ENCODE peak calls at places on chromosome 16, in six cellular contexts. J, L, K, Q, F and C are unnamed samples.

GRCh38 chr16:8963825-8964441 is at the start of gene USP7:
- DNase-seq in Q (peak; percentile 84), F (peak; percentile 82), L (peak; percentile 94), J (peak; percentile 93), K (peak; percentile 87), C (peak; percentile 95)

GRCh38 chr16:30068750-30069574 is 3.4 kb downstream of the ALDOA start:
- DNase-seq in Q (peak; percentile 29), K (no peak), J (peak; percentile 32), F (no peak), L (peak; percentile 63), C (no peak)

GRCh38 chr16:649646-650045 is 481 bp downstream of the WDR90 start:
- DNase-seq in Q (no peak), F (no peak), K (no peak), J (no peak), L (no peak), C (no peak)

GRCh38 chr16:64880994-64881393 is 240.9 kb downstream of the CDH11 start:
- DNase-seq in K (no peak), J (no peak), L (no peak), F (no peak), Q (no peak), C (no peak)

GRCh38 chr16:56950051-56950450 is 11.7 kb upstream of the CETP start:
- DNase-seq in F (no peak), J (no peak), Q (no peak), K (no peak), L (no peak), C (peak; percentile 21)

GRCh38 chr16:12089492-12090161 is 113.1 kb downstream of the SNX29 start:
- DNase-seq in J (peak; percentile 63), Q (no peak), F (no peak), K (no peak), L (no peak), C (peak; percentile 41)

GRCh38 chr16:29290631-29291247 is 115.8 kb downstream of the NPIPB11 start:
- DNase-seq in K (peak; percentile 98), J (peak; percentile 99), Q (peak; percentile 92), L (peak; percentile 98), F (no peak), C (peak; percentile 95)

GRCh38 chr16:75099738-75100615 is 16.6 kb downstream of the LDHD start:
- DNase-seq in Q (no peak), J (no peak), L (no peak), F (no peak), K (no peak), C (no peak)

GRCh38 chr16:66695935-66696668 is 441 bp downstream of the CMTM4 start:
- DNase-seq in F (peak; percentile 46), Q (peak; percentile 35), L (peak; percentile 80), K (no peak), J (peak; percentile 36), C (peak; percentile 33)

GRCh38 chr16:11946433-11946832 is 4.6 kb upstream of the NPIPB2 start:
- DNase-seq in J (no peak), F (no peak), K (no peak), L (no peak), Q (no peak), C (no peak)

GRCh38 chr16:10153993-10154788 is 28.0 kb downstream of the GRIN2A start:
- DNase-seq in F (no peak), L (no peak), K (no peak), Q (no peak), J (no peak), C (no peak)

GRCh38 chr16:31713071-31713944 is 160.3 kb upstream of the ZNF267 start:
- DNase-seq in Q (peak; percentile 90), J (peak; percentile 94), L (peak; percentile 91), F (peak; percentile 85), K (peak; percentile 93), C (peak; percentile 89)

GRCh38 chr16:87276926-87277325 is 40.3 kb downstream of the C16orf95 start:
- DNase-seq in Q (no peak), F (no peak), J (no peak), K (no peak), L (no peak), C (no peak)

GRCh38 chr16:49921106-49921505 is 65.2 kb upstream of the ZNF423 start:
- DNase-seq in K (no peak), L (no peak), Q (no peak), J (no peak), F (no peak), C (no peak)

GRCh38 chr16:64882385-64882784 is 239.5 kb downstream of the CDH11 start:
- DNase-seq in J (peak; percentile 25), F (no peak), K (peak; percentile 57), L (no peak), Q (no peak), C (peak; percentile 26)

GRCh38 chr16:66367968-66368891 is 1.7 kb downstream of the CDH5 start:
- DNase-seq in J (no peak), L (no peak), K (no peak), Q (no peak), F (no peak), C (no peak)

GRCh38 chr16:88613293-88613692 is 25.1 kb upstream of the IL17C start:
- DNase-seq in F (no peak), Q (no peak), J (no peak), L (no peak), K (no peak), C (no peak)

GRCh38 chr16:88606146-88606757 is 32.1 kb upstream of the IL17C start:
- DNase-seq in J (no peak), Q (no peak), K (no peak), L (no peak), F (no peak), C (no peak)

GRCh38 chr16:88611220-88611821 is 27.1 kb upstream of the IL17C start:
- DNase-seq in K (no peak), J (no peak), L (no peak), F (no peak), Q (no peak), C (no peak)

GRCh38 chr16:88608076-88608475 is 30.3 kb upstream of the IL17C start:
- DNase-seq in F (no peak), Q (no peak), K (no peak), J (no peak), L (no peak), C (no peak)

DNA sequence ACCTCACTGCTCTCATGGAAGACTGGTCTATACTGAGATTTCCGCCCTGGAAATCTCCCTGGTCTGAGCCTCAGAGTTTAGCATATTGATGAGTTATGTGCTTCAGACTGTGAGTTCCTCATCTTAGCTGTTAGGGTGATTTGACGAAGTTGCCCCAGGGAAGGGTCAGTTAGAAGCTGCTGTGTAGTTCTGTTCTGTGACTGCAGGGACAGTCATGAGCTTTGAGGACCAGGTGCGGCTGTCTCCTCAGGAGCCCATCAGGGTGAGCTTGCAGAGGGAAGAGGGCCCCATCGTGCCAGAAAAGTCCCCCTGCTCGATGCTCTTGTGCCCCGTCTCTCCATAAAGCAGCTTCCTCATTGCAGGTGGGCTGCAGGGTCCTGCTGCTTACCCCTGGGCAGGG is 28.3 kb upstream of the IL17C start:
- DNase-seq in L (no peak), J (no peak), Q (no peak), K (no peak), F (no peak), C (no peak)
- TF ChIP-seq CTCF in L (no peak), J (no peak), Q (peak; percentile 20), K (no peak), F (peak; percentile 38), C (no peak)

GRCh38 chr16:58450590-58450989 is 49.4 kb upstream of the NDRG4 start:
- DNase-seq in J (no peak), F (no peak), K (no peak), Q (no peak), L (no peak), C (no peak)

GRCh38 chr16:58452640-58453039 is 47.3 kb upstream of the NDRG4 start:
- DNase-seq in L (no peak), J (no peak), F (no peak), K (no peak), Q (no peak), C (no peak)

GRCh38 chr16:58449768-58450167 is 50.2 kb upstream of the NDRG4 start:
- DNase-seq in F (no peak), L (no peak), K (no peak), Q (no peak), J (peak; percentile 60), C (no peak)

GRCh38 chr16:58451263-58451662 is 48.7 kb upstream of the NDRG4 start:
- DNase-seq in L (no peak), F (no peak), Q (no peak), K (no peak), J (no peak), C (no peak)

DNA sequence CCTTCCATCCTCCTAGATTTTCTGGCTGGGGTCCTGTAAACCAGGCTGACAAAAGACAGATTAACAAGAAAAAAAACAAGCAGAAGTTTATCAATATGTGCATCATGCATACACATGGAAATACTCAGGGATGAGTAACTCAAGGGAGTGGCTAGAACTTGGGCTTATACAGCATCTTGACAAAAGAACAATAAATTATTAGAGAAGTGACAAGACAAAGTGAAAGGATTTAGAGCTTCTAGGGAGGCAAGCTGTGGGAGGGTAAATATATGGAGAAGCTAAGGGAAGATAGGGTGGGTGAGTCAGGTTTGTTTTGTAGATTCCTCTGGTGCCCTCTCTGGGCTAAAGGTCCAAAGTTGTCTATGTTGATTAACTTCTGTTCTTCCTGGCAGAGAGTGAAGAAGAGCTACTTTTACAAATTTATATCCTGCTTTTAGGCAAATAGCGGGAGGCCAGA is 48.0 kb upstream of the NDRG4 start:
- DNase-seq in Q (peak; percentile 84), L (no peak), K (no peak), F (no peak), J (no peak), C (no peak)
- TF ChIP-seq CTCF in Q (no peak), L (no peak), K (no peak), F (no peak), J (no peak), C (no peak)

DNA sequence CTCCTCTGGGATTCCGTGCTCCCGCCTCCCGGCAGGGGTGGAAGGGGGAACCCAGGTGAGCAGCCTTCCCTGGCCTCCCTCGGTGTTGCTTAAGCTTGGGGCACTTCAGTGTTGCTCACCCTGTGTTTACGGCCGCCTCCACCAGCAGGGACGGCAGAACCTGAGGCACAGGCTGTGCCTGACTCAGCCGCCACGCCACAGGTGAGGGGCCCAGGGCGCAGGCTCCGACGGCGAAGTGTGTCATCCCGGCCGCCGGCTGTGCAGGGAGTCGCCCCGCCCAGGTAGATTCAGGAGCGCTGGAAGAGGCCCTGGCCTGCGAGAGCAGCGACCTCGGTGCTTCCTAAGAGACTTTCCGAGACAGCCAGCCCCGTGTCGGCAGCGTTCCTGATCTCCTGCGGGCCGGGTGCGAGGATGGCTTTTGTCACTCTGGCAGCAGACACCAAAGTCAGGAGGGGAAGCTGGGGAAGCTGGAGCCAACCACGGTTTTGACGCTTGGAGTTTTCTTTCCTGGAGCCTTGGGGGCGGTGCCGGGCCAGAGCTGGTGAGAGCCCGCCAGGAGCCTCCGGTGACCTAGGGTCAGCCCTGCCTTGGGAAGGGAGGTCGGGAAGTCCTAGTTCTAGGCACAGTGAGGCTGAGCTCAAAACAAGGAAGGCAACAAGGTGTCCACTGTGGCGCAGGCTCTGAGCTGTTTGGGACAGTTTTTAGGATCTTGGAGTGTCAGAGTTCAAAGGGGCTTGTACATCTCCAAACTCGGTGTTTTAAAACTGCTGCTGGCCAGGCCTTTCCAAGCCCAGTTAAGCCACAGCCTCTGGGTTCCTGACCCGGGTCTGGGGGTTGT is 2.1 kb downstream of the GSE1 start:
- DNase-seq in L (peak; percentile 93), Q (peak; percentile 91), K (peak; percentile 18), J (peak; percentile 41), F (peak; percentile 59), C (no peak)
- TF ChIP-seq CTCF in L (no peak), Q (no peak), K (no peak), J (no peak), F (no peak), C (no peak)

DNA sequence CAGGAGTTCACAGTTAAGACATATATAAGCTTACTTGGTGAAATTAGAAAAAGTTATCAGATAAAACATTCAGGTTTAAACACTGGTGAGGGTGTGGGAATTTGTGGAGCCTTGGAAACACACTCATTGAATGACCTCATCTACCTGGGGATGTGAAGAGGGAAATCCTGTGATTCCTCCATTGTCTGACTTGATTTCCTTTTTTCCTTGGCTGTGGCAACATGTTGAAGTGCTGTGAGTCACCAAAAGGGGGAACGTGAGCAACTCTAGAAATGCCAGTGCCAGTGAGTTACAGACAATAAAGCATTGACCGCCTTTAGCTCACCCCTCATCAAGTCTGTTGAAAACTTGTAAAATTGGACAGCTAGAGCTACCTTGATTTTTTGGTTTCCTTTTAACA is 1.8 kb downstream of the HMOX2 start:
- DNase-seq in K (peak; percentile 33), J (no peak), Q (peak; percentile 46), L (no peak), F (no peak), C (no peak)
- TF ChIP-seq CTCF in K (no peak), J (peak; percentile 17), Q (peak; percentile 22), L (no peak), F (peak; percentile 32), C (no peak)